ENCODE peak calls at places on chromosome 9, in eight cellular contexts. G is GM12878, O is Calu3, I is transverse colon, V is fibroblast of pulmonary artery, D is keratinocyte, F is neural progenitor cell, C is H1. X is an unnamed sample.

GRCh38 chr9:68750179-68750685 is 45.2 kb downstream of the PIP5K1B start:
- DNase-seq in C (no peak), I (no peak), G (no peak), O (no peak), V (no peak), F (no peak), D (no peak), X (no peak)

GRCh38 chr9:84123648-84124406 is 143.2 kb downstream of the RMI1 start:
- DNase-seq in I (no peak), O (no peak), D (no peak), F (no peak), C (no peak), G (peak), V (no peak), X (no peak)

GRCh38 chr9:127450170-127450830 is 906 bp downstream of the RPL12 start:
- DNase-seq in F (peak), I (no peak), C (no peak), D (peak), O (no peak), G (no peak), V (peak), X (no peak)

GRCh38 chr9:76877961-76878360 is 28.0 kb downstream of the PRUNE2 start:
- DNase-seq in C (no peak), O (no peak), G (no peak), V (no peak), D (no peak), F (no peak), I (no peak), X (no peak)

GRCh38 chr9:136409557-136410455 is 608 bp downstream of the ENTR1 start:
- DNase-seq in F (peak), V (peak), O (peak), C (peak), D (no peak), G (no peak), I (peak), X (no peak)

GRCh38 chr9:90287567-90288274 is 354.9 kb downstream of the DIRAS2 start:
- DNase-seq in F (no peak), G (peak), I (peak), D (no peak), C (no peak), V (no peak), O (peak), X (no peak)

GRCh38 chr9:98833090-98833956 is 25.9 kb downstream of the GALNT12 start:
- DNase-seq in F (no peak), C (no peak), V (peak), G (no peak), I (no peak), D (no peak), O (peak), X (no peak)

GRCh38 chr9:113184509-113184908 is 33.7 kb downstream of the SLC31A2 start:
- DNase-seq in O (no peak), C (no peak), D (no peak), V (no peak), F (no peak), G (no peak), I (no peak), X (no peak)

GRCh38 chr9:3922846-3923245 is 377.0 kb downstream of the GLIS3 start:
- DNase-seq in O (no peak), D (no peak), V (no peak), F (no peak), I (no peak), G (no peak), C (no peak), X (no peak)

GRCh38 chr9:2666569-2666968 is 45.0 kb downstream of the VLDLR start:
- DNase-seq in V (no peak), I (no peak), O (no peak), C (no peak), G (no peak), D (no peak), F (no peak), X (no peak)

GRCh38 chr9:19934301-19934868 is 145.5 kb upstream of the SLC24A2 start:
- DNase-seq in F (peak), V (peak), G (no peak), O (peak), I (peak), D (no peak), C (peak), X (no peak)
- TF ChIP-seq CTCF in F (peak), V (no peak), G (no peak), O (no peak), I (no peak), D (peak), C (peak), X (peak)

GRCh38 chr9:107294756-107295155 is 11.7 kb downstream of the RAD23B start:
- DNase-seq in O (no peak), D (no peak), G (no peak), C (no peak), F (no peak), I (no peak), V (no peak), X (no peak)

GRCh38 chr9:107293555-107294085 is 10.5 kb downstream of the RAD23B start:
- DNase-seq in C (no peak), F (no peak), D (no peak), I (no peak), V (no peak), G (no peak), O (no peak), X (no peak)

GRCh38 chr9:107295995-107296394 is 12.9 kb downstream of the RAD23B start:
- DNase-seq in V (no peak), I (no peak), D (no peak), C (no peak), O (no peak), F (no peak), G (no peak), X (no peak)

DNA sequence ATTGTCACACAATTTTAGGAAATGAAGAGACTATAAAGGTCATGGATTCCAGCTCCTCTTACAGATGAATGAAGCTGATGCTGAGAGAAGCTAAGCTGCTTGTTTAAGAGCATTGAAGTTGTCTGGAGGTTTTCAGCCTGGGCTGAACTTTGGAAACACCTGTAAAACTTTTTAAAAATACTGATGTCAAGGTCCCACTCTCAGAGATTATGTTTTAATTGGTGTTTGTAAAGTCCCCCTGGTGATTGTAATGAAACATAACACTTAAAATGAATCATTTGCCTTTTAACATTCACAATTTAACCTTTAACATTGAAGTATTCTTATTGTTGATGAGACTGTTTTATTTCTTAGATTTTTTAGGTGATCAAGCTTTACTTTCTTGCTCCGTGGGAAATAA is 16.4 kb downstream of the RAD23B start:
- DNase-seq in C (no peak), I (no peak), G (no peak), O (no peak), V (no peak), D (no peak), F (no peak), X (no peak)
- TF ChIP-seq CTCF in C (no peak), I (no peak), G (no peak), O (no peak), V (peak), D (peak), F (no peak), X (peak)

DNA sequence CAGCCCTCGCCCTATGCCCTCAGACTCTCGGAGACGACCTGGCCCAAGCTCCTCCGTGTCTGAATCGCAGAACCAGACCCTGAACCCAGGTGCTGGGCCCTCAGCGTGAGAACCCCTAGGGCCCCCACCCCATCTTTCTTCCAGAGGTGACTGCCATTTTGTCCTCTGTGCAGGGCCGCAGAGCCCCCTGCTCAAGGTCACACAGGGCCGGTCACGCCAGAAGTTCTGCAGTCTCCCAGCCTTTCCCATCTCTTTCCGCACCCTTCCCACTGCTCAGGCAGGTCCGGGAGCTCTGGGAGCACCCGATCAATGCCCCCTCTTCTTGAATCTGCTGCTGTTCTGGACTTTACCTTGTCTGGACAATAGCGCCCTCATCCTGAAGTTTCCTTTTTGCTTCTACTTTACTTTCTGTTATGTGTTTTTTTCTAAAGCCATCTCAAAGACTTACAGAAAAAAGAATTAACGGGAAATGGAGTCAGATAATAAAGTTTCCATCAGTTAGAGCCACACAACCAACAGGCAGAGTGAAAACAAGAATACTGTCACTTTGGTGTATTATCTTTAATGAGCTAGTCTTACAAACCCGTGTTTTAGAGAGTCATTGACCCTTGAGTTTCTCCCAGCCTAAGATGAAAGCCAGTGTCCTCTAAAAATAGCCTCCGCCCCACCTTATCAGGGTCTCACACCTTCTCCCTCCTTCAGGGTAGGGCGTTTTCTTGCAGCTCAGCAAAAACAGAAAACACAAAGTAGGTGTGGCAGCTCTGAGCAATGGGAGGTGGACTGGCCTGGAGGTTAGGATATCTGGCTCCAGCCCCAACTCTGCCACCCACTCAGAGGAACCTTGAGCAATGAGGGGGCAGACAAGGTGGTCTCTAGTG is 1.8 kb downstream of the TMOD1 start:
- DNase-seq in I (no peak), D (no peak), C (no peak), O (no peak), V (no peak), G (no peak), F (no peak), X (no peak)
- TF ChIP-seq CTCF in I (no peak), D (no peak), C (no peak), O (no peak), V (no peak), G (peak), F (peak), X (peak)

GRCh38 chr9:16133556-16134227 is 580.8 kb downstream of the CCDC171 start:
- DNase-seq in O (peak), C (peak), F (peak), I (peak), G (no peak), V (peak), D (peak), X (peak)

GRCh38 chr9:16132513-16132912 is 579.7 kb downstream of the CCDC171 start:
- DNase-seq in G (no peak), C (no peak), O (no peak), D (no peak), F (no peak), I (no peak), V (peak), X (no peak)

GRCh38 chr9:16134351-16134750 is 581.5 kb downstream of the CCDC171 start:
- DNase-seq in D (no peak), V (no peak), O (no peak), C (no peak), I (no peak), F (no peak), G (no peak), X (no peak)

GRCh38 chr9:16133032-16133431 is 580.2 kb downstream of the CCDC171 start:
- DNase-seq in C (no peak), D (no peak), O (no peak), F (no peak), V (no peak), I (no peak), G (no peak), X (no peak)

DNA sequence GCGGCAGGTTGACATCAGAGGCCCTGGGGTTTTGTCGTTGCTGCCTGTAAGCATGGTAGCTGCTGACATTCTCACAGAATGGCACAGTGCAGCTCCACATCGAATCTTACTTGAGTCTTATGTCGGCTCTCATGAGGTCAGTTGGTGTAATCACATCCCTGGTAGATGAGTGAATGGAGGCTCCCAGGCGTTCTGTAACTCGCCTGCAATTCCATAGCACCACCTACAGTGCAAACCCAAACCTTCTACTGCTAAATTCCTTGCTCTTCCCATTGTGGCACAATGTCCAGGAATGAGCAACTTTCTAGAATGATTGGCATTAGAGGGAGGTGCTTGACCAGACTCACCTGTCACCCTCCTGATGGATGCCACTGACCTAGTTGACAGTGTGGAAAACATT is 578.4 kb downstream of the CCDC171 start:
- DNase-seq in V (peak), C (no peak), I (no peak), G (no peak), O (no peak), D (no peak), F (peak), X (no peak)
- TF ChIP-seq CTCF in V (peak), C (peak), I (no peak), G (no peak), O (no peak), D (peak), F (peak), X (peak)

DNA sequence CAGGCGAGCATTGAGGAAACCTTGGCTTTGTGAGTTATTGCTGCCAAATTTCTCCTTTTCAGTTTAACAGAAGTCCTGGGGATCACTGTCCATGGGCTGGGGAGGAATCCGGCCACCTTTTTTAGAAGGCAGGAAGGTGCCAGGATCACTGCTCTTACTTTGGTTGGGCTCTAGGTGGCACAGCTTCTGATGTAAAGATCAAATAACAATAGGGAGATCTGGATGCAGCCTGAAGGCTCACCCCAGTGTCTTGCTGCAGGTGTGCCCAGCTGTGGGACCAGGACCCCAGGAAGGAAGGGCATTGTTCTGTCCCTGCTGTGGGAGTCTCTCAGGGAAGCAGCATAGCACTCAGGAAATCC is 69.5 kb downstream of the DAB2IP start:
- DNase-seq in I (no peak), F (no peak), D (no peak), V (peak), O (no peak), C (no peak), G (no peak), X (no peak)
- TF ChIP-seq CTCF in I (no peak), F (peak), D (peak), V (peak), O (no peak), C (no peak), G (no peak), X (peak)

DNA sequence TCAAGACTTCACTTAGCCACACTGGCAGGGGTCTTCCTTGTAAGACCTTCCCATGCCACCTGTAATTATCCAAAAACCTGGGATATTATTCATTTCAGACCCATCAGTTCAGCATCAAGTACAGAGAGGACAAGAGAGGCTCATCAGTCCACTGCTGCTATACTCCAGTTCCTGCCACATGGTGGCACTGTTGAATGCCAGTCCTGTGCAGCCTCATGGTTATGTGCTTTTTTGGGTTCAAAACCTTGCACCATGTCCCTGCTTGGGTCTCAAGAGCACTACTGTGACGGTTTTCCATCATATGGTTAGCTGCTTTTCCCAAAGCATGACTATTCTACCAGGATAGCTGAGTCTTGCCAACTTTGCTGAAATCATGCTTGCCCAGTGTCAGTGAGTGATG is 8.5 kb downstream of the PTGS1 start:
- DNase-seq in C (no peak), F (no peak), D (no peak), I (no peak), G (no peak), O (no peak), V (no peak), X (no peak)
- TF ChIP-seq CTCF in C (peak), F (peak), D (peak), I (peak), G (peak), O (no peak), V (peak), X (peak)

DNA sequence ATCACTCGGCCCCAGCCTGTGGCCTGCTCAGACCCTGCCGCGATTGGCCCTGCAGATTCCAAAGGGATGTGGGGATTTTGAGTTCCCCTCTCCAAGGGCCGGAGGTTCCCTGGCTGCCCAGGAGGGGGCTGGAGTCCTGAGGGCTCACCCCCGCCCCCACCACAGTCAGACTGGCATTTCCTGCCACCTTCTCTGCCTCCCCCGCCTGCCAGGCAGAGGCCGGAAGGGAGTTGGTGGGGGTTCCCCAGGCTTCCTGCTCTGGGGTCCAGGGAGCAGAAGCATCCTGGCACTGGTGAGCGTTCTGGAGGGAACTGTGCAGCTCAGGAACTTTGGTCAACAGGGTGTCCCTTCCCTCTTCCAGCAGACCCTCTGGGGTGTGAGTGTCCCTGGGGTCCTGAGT is 70.6 kb downstream of the RXRA start:
- DNase-seq in V (peak), D (no peak), C (no peak), O (no peak), G (no peak), I (no peak), F (no peak), X (no peak)
- TF ChIP-seq CTCF in V (peak), D (no peak), C (no peak), O (no peak), G (no peak), I (no peak), F (no peak), X (no peak)